ENCODE peak calls at places on chromosomes 1 and 21, in four cellular contexts. One of them, this sample, is unnamed.

GRCh38 chr1:219201656-219202055 is 28.0 kb downstream of the LYPLAL1 start:
- DNase-seq in iris pigment epithelial cell: peak; percentile 57
- DNase-seq in hypothalamus: no peak
- DNase-seq in activated naive CD8-positive, alpha-beta T cell treated with anti-CD3 and anti-CD28 coated beads, Interleukin-2, amount 50 U/mL, for 24 hours: no peak
- DNase-seq in this sample: no peak

GRCh38 chr21:36320421-36321324 is 676 bp downstream of the MORC3 start:
- DNase-seq in activated naive CD8-positive, alpha-beta T cell treated with anti-CD3 and anti-CD28 coated beads, Interleukin-2, amount 50 U/mL, for 24 hours: peak; percentile 70
- DNase-seq in iris pigment epithelial cell: peak; percentile 73
- DNase-seq in hypothalamus: peak; percentile 65
- DNase-seq in this sample: peak; percentile 55

GRCh38 chr1:154497026-154497806 is 4.8 kb upstream of the TDRD10 start:
- DNase-seq in hypothalamus: no peak
- DNase-seq in iris pigment epithelial cell: peak; percentile 8
- DNase-seq in activated naive CD8-positive, alpha-beta T cell treated with anti-CD3 and anti-CD28 coated beads, Interleukin-2, amount 50 U/mL, for 24 hours: no peak
- DNase-seq in this sample: no peak

GRCh38 chr1:117860906-117861610 is 68.4 kb downstream of the GDAP2 start:
- DNase-seq in iris pigment epithelial cell: peak; percentile 41
- DNase-seq in activated naive CD8-positive, alpha-beta T cell treated with anti-CD3 and anti-CD28 coated beads, Interleukin-2, amount 50 U/mL, for 24 hours: no peak
- DNase-seq in hypothalamus: no peak
- DNase-seq in this sample: no peak

GRCh38 chr21:45549670-45550463 is 7.6 kb upstream of the SLC19A1 start:
- DNase-seq in activated naive CD8-positive, alpha-beta T cell treated with anti-CD3 and anti-CD28 coated beads, Interleukin-2, amount 50 U/mL, for 24 hours: no peak
- DNase-seq in iris pigment epithelial cell: no peak
- DNase-seq in hypothalamus: no peak
- DNase-seq in this sample: no peak

GRCh38 chr1:206982216-206982615 is 12.0 kb upstream of the FCAMR start:
- DNase-seq in hypothalamus: peak; percentile 3
- DNase-seq in activated naive CD8-positive, alpha-beta T cell treated with anti-CD3 and anti-CD28 coated beads, Interleukin-2, amount 50 U/mL, for 24 hours: peak; percentile 62
- DNase-seq in iris pigment epithelial cell: peak; percentile 32
- DNase-seq in this sample: peak; percentile 62

GRCh38 chr1:30968220-30968971 is 59.8 kb upstream of the SDC3 start:
- DNase-seq in activated naive CD8-positive, alpha-beta T cell treated with anti-CD3 and anti-CD28 coated beads, Interleukin-2, amount 50 U/mL, for 24 hours: no peak
- DNase-seq in hypothalamus: no peak
- DNase-seq in iris pigment epithelial cell: no peak
- DNase-seq in this sample: peak; percentile 49

GRCh38 chr1:25914074-25914995 is 8.1 kb upstream of the STMN1 start:
- DNase-seq in iris pigment epithelial cell: no peak
- DNase-seq in hypothalamus: no peak
- DNase-seq in activated naive CD8-positive, alpha-beta T cell treated with anti-CD3 and anti-CD28 coated beads, Interleukin-2, amount 50 U/mL, for 24 hours: no peak
- DNase-seq in this sample: no peak

GRCh38 chr21:27771938-27772505 is 805.1 kb upstream of the ADAMTS5 start:
- DNase-seq in iris pigment epithelial cell: no peak
- DNase-seq in hypothalamus: no peak
- DNase-seq in activated naive CD8-positive, alpha-beta T cell treated with anti-CD3 and anti-CD28 coated beads, Interleukin-2, amount 50 U/mL, for 24 hours: no peak
- DNase-seq in this sample: no peak

GRCh38 chr1:82225407-82226197 is 424.9 kb downstream of the ADGRL2 start:
- DNase-seq in activated naive CD8-positive, alpha-beta T cell treated with anti-CD3 and anti-CD28 coated beads, Interleukin-2, amount 50 U/mL, for 24 hours: no peak
- DNase-seq in iris pigment epithelial cell: peak; percentile 52
- DNase-seq in hypothalamus: no peak
- DNase-seq in this sample: no peak

GRCh38 chr1:59317780-59318179 is 20.9 kb downstream of the FGGY start:
- DNase-seq in hypothalamus: no peak
- DNase-seq in activated naive CD8-positive, alpha-beta T cell treated with anti-CD3 and anti-CD28 coated beads, Interleukin-2, amount 50 U/mL, for 24 hours: no peak
- DNase-seq in iris pigment epithelial cell: no peak
- DNase-seq in this sample: peak; percentile 30

GRCh38 chr1:55329091-55329490 is 113.9 kb upstream of the USP24 start:
- DNase-seq in activated naive CD8-positive, alpha-beta T cell treated with anti-CD3 and anti-CD28 coated beads, Interleukin-2, amount 50 U/mL, for 24 hours: no peak
- DNase-seq in iris pigment epithelial cell: no peak
- DNase-seq in hypothalamus: no peak
- DNase-seq in this sample: peak; percentile 84

GRCh38 chr1:244341455-244342450 is 110.0 kb downstream of the ADSS2 start:
- DNase-seq in activated naive CD8-positive, alpha-beta T cell treated with anti-CD3 and anti-CD28 coated beads, Interleukin-2, amount 50 U/mL, for 24 hours: no peak
- DNase-seq in hypothalamus: peak; percentile 7
- DNase-seq in iris pigment epithelial cell: peak; percentile 46
- DNase-seq in this sample: peak; percentile 12

GRCh38 chr1:156508205-156508954 is 7.8 kb upstream of the MEF2D start:
- DNase-seq in iris pigment epithelial cell: peak; percentile 70
- DNase-seq in activated naive CD8-positive, alpha-beta T cell treated with anti-CD3 and anti-CD28 coated beads, Interleukin-2, amount 50 U/mL, for 24 hours: peak; percentile 29
- DNase-seq in hypothalamus: no peak
- DNase-seq in this sample: no peak

GRCh38 chr1:225253784-225254183 is 174.1 kb downstream of the LBR start:
- DNase-seq in activated naive CD8-positive, alpha-beta T cell treated with anti-CD3 and anti-CD28 coated beads, Interleukin-2, amount 50 U/mL, for 24 hours: no peak
- DNase-seq in hypothalamus: no peak
- DNase-seq in iris pigment epithelial cell: peak; percentile 13
- DNase-seq in this sample: no peak

GRCh38 chr1:182143825-182144661 is 82.5 kb upstream of the ZNF648 start:
- DNase-seq in hypothalamus: peak; percentile 30
- DNase-seq in activated naive CD8-positive, alpha-beta T cell treated with anti-CD3 and anti-CD28 coated beads, Interleukin-2, amount 50 U/mL, for 24 hours: no peak
- DNase-seq in iris pigment epithelial cell: peak; percentile 64
- DNase-seq in this sample: peak; percentile 17

GRCh38 chr1:216075339-216075738 is 347.9 kb downstream of the USH2A start:
- DNase-seq in iris pigment epithelial cell: no peak
- DNase-seq in activated naive CD8-positive, alpha-beta T cell treated with anti-CD3 and anti-CD28 coated beads, Interleukin-2, amount 50 U/mL, for 24 hours: no peak
- DNase-seq in hypothalamus: no peak
- DNase-seq in this sample: no peak

GRCh38 chr1:231376875-231377549 is 38.9 kb downstream of the SPRTN start:
- DNase-seq in iris pigment epithelial cell: peak; percentile 17
- DNase-seq in activated naive CD8-positive, alpha-beta T cell treated with anti-CD3 and anti-CD28 coated beads, Interleukin-2, amount 50 U/mL, for 24 hours: no peak
- DNase-seq in hypothalamus: no peak
- DNase-seq in this sample: peak; percentile 27

GRCh38 chr1:28775121-28775942 is 36.6 kb upstream of the OPRD1 start:
- DNase-seq in hypothalamus: peak; percentile 5
- DNase-seq in activated naive CD8-positive, alpha-beta T cell treated with anti-CD3 and anti-CD28 coated beads, Interleukin-2, amount 50 U/mL, for 24 hours: peak; percentile 72
- DNase-seq in iris pigment epithelial cell: peak; percentile 64
- DNase-seq in this sample: peak; percentile 35

GRCh38 chr1:228894442-228894989 is 159.2 kb downstream of the RHOU start:
- DNase-seq in activated naive CD8-positive, alpha-beta T cell treated with anti-CD3 and anti-CD28 coated beads, Interleukin-2, amount 50 U/mL, for 24 hours: no peak
- DNase-seq in iris pigment epithelial cell: no peak
- DNase-seq in hypothalamus: no peak
- DNase-seq in this sample: no peak

GRCh38 chr1:16608838-16609560 is 4.4 kb downstream of the NBPF1 start:
- DNase-seq in hypothalamus: no peak
- DNase-seq in activated naive CD8-positive, alpha-beta T cell treated with anti-CD3 and anti-CD28 coated beads, Interleukin-2, amount 50 U/mL, for 24 hours: no peak
- DNase-seq in iris pigment epithelial cell: no peak
- DNase-seq in this sample: no peak

GRCh38 chr1:205310981-205311704 is 10.4 kb downstream of the NUAK2 start:
- DNase-seq in hypothalamus: no peak
- DNase-seq in activated naive CD8-positive, alpha-beta T cell treated with anti-CD3 and anti-CD28 coated beads, Interleukin-2, amount 50 U/mL, for 24 hours: no peak
- DNase-seq in iris pigment epithelial cell: no peak
- DNase-seq in this sample: no peak

GRCh38 chr1:47587891-47588582 is 150.2 kb downstream of the FOXD2 start:
- DNase-seq in hypothalamus: no peak
- DNase-seq in iris pigment epithelial cell: no peak
- DNase-seq in activated naive CD8-positive, alpha-beta T cell treated with anti-CD3 and anti-CD28 coated beads, Interleukin-2, amount 50 U/mL, for 24 hours: no peak
- DNase-seq in this sample: no peak

GRCh38 chr1:226636847-226637096 is 88.2 kb downstream of the STUM start:
- DNase-seq in hypothalamus: no peak
- DNase-seq in iris pigment epithelial cell: no peak
- DNase-seq in activated naive CD8-positive, alpha-beta T cell treated with anti-CD3 and anti-CD28 coated beads, Interleukin-2, amount 50 U/mL, for 24 hours: no peak
- DNase-seq in this sample: no peak

GRCh38 chr1:229557913-229558414 is 543 bp downstream of the ABCB10 start:
- DNase-seq in iris pigment epithelial cell: peak; percentile 14
- DNase-seq in hypothalamus: peak; percentile 20
- DNase-seq in activated naive CD8-positive, alpha-beta T cell treated with anti-CD3 and anti-CD28 coated beads, Interleukin-2, amount 50 U/mL, for 24 hours: peak; percentile 55
- DNase-seq in this sample: peak; percentile 34

GRCh38 chr1:225657462-225657989 is 4.6 kb upstream of the ENAH start:
- DNase-seq in activated naive CD8-positive, alpha-beta T cell treated with anti-CD3 and anti-CD28 coated beads, Interleukin-2, amount 50 U/mL, for 24 hours: no peak
- DNase-seq in hypothalamus: no peak
- DNase-seq in iris pigment epithelial cell: peak; percentile 88
- DNase-seq in this sample: no peak

GRCh38 chr1:29584816-29585600 is 348.7 kb downstream of the PTPRU start:
- DNase-seq in activated naive CD8-positive, alpha-beta T cell treated with anti-CD3 and anti-CD28 coated beads, Interleukin-2, amount 50 U/mL, for 24 hours: no peak
- DNase-seq in iris pigment epithelial cell: peak; percentile 19
- DNase-seq in hypothalamus: no peak
- DNase-seq in this sample: no peak

GRCh38 chr1:39528082-39528481 is 36.6 kb downstream of the BMP8A start:
- DNase-seq in hypothalamus: no peak
- DNase-seq in iris pigment epithelial cell: no peak
- DNase-seq in activated naive CD8-positive, alpha-beta T cell treated with anti-CD3 and anti-CD28 coated beads, Interleukin-2, amount 50 U/mL, for 24 hours: no peak
- DNase-seq in this sample: no peak

GRCh38 chr1:203776636-203777035 is 11.7 kb downstream of the LAX1 start:
- DNase-seq in iris pigment epithelial cell: no peak
- DNase-seq in activated naive CD8-positive, alpha-beta T cell treated with anti-CD3 and anti-CD28 coated beads, Interleukin-2, amount 50 U/mL, for 24 hours: no peak
- DNase-seq in hypothalamus: peak; percentile 8
- DNase-seq in this sample: no peak

GRCh38 chr1:175152006-175152652 is 40.4 kb downstream of the KIAA0040 start:
- DNase-seq in hypothalamus: peak; percentile 13
- DNase-seq in activated naive CD8-positive, alpha-beta T cell treated with anti-CD3 and anti-CD28 coated beads, Interleukin-2, amount 50 U/mL, for 24 hours: peak; percentile 75
- DNase-seq in iris pigment epithelial cell: peak; percentile 29
- DNase-seq in this sample: peak; percentile 68

GRCh38 chr1:228270032-228270431 is 62.2 kb downstream of the OBSCN start:
- DNase-seq in activated naive CD8-positive, alpha-beta T cell treated with anti-CD3 and anti-CD28 coated beads, Interleukin-2, amount 50 U/mL, for 24 hours: no peak
- DNase-seq in hypothalamus: no peak
- DNase-seq in iris pigment epithelial cell: peak; percentile 77
- DNase-seq in this sample: no peak

GRCh38 chr1:207049974-207050391 is 1.0 kb downstream of the YOD1 start:
- DNase-seq in iris pigment epithelial cell: peak; percentile 67
- DNase-seq in hypothalamus: no peak
- DNase-seq in activated naive CD8-positive, alpha-beta T cell treated with anti-CD3 and anti-CD28 coated beads, Interleukin-2, amount 50 U/mL, for 24 hours: peak; percentile 46
- DNase-seq in this sample: peak; percentile 74

GRCh38 chr1:203338335-203339036 is 12.4 kb downstream of the FMOD start:
- DNase-seq in hypothalamus: peak; percentile 38
- DNase-seq in activated naive CD8-positive, alpha-beta T cell treated with anti-CD3 and anti-CD28 coated beads, Interleukin-2, amount 50 U/mL, for 24 hours: peak; percentile 55
- DNase-seq in iris pigment epithelial cell: peak; percentile 57
- DNase-seq in this sample: peak; percentile 83

GRCh38 chr1:11072216-11072917 is 12.5 kb upstream of the SRM start:
- DNase-seq in iris pigment epithelial cell: no peak
- DNase-seq in activated naive CD8-positive, alpha-beta T cell treated with anti-CD3 and anti-CD28 coated beads, Interleukin-2, amount 50 U/mL, for 24 hours: no peak
- DNase-seq in hypothalamus: no peak
- DNase-seq in this sample: no peak

GRCh38 chr1:208178091-208178529 is 66.1 kb downstream of the PLXNA2 start:
- DNase-seq in hypothalamus: no peak
- DNase-seq in activated naive CD8-positive, alpha-beta T cell treated with anti-CD3 and anti-CD28 coated beads, Interleukin-2, amount 50 U/mL, for 24 hours: no peak
- DNase-seq in iris pigment epithelial cell: no peak
- DNase-seq in this sample: peak; percentile 97

GRCh38 chr1:168129933-168130332 is 6.8 kb downstream of the GPR161 start:
- DNase-seq in iris pigment epithelial cell: no peak
- DNase-seq in activated naive CD8-positive, alpha-beta T cell treated with anti-CD3 and anti-CD28 coated beads, Interleukin-2, amount 50 U/mL, for 24 hours: no peak
- DNase-seq in hypothalamus: no peak
- DNase-seq in this sample: no peak

This sample was measured in G401.